ENCODE peak calls at places on chromosomes 2 and 18, in nine cellular contexts. R, W, S, Y, T, M, V, X and K are unnamed samples. For H3K27me3, the result is how much of the 10 kb centered on the place peaks cover.

GRCh38 chr18:11925800-11926481 is 17.8 kb upstream of the MPPE1 start:
- DNase-seq in R (no peak), W (no peak), S (no peak), Y (no peak), T (no peak), M (no peak), V (no peak), X (no peak), K (no peak)

GRCh38 chr18:58955738-58956137 is 91.1 kb downstream of the ZNF532 start:
- DNase-seq in R (no peak), W (no peak), S (no peak), Y (no peak), T (no peak), M (no peak), V (no peak), X (no peak), K (no peak)

GRCh38 chr2:30956995-30957394 is 149.7 kb upstream of the CAPN13 start:
- DNase-seq in R (no peak), W (no peak), S (no peak), Y (no peak), T (no peak), M (peak), V (no peak), X (no peak), K (no peak)

GRCh38 chr2:234982096-234982834 is 30.4 kb downstream of the SH3BP4 start:
- DNase-seq in R (no peak), W (no peak), S (no peak), Y (no peak), T (no peak), M (no peak), V (no peak), X (no peak), K (no peak)

GRCh38 chr2:120834206-120834605 is 98.5 kb downstream of the GLI2 start:
- DNase-seq in R (no peak), W (peak), S (no peak), Y (no peak), T (peak), M (peak), V (no peak), X (peak), K (no peak)

GRCh38 chr2:128304715-128305554 is 13.7 kb downstream of the HS6ST1 start:
- DNase-seq in R (peak), W (peak), S (peak), Y (peak), T (no peak), M (peak), V (peak), X (peak), K (no peak)

GRCh38 chr2:8822218-8822617 is 15.2 kb downstream of the KIDINS220 start:
- DNase-seq in R (no peak), W (no peak), S (no peak), Y (no peak), T (no peak), M (no peak), V (no peak), X (no peak), K (no peak)

GRCh38 chr18:8688428-8688827 is 16.9 kb upstream of the MTCL1 start:
- DNase-seq in R (no peak), W (no peak), S (no peak), Y (no peak), T (no peak), M (no peak), V (no peak), X (no peak), K (no peak)

GRCh38 chr18:73487956-73488355 is 620.2 kb upstream of the NETO1 start:
- DNase-seq in R (no peak), W (no peak), S (no peak), Y (no peak), T (no peak), M (no peak), V (no peak), X (no peak), K (no peak)

GRCh38 chr2:232315049-232315922 is 63.3 kb upstream of the ALPP start:
- DNase-seq in R (no peak), W (peak), S (peak), Y (peak), T (peak), M (peak), V (no peak), X (peak), K (peak)

GRCh38 chr2:191041418-191042161 is 27.6 kb upstream of the STAT1 start:
- DNase-seq in R (no peak), W (no peak), S (no peak), Y (no peak), T (no peak), M (no peak), V (no peak), X (peak), K (no peak)

GRCh38 chr2:99297990-99298389 is 3.0 kb downstream of the LYG1 start:
- DNase-seq in R (no peak), W (no peak), S (no peak), Y (no peak), T (no peak), M (no peak), V (no peak), X (no peak), K (no peak)

GRCh38 chr18:43049021-43049420 is 66.5 kb downstream of the RIT2 start:
- DNase-seq in R (no peak), W (no peak), S (no peak), Y (no peak), T (no peak), M (no peak), V (no peak), X (no peak), K (no peak)

GRCh38 chr2:195477248-195477995 is 179.6 kb upstream of the SLC39A10 start:
- DNase-seq in R (no peak), W (no peak), S (no peak), Y (no peak), T (no peak), M (no peak), V (no peak), X (no peak), K (no peak)

GRCh38 chr2:176099159-176099736 is 347 bp upstream of the HOXD12 start:
- DNase-seq in R (no peak), W (peak), S (no peak), Y (no peak), T (no peak), M (no peak), V (no peak), X (no peak), K (no peak)

GRCh38 chr2:237694423-237695194 is 67.2 kb downstream of the LRRFIP1 start:
- DNase-seq in R (no peak), W (peak), S (no peak), Y (no peak), T (no peak), M (peak), V (no peak), X (peak), K (no peak)

GRCh38 chr2:210593166-210593565 is 36.8 kb downstream of the CPS1 start:
- DNase-seq in R (no peak), W (no peak), S (no peak), Y (no peak), T (no peak), M (no peak), V (no peak), X (no peak), K (no peak)

GRCh38 chr2:21161122-21161521 is 37.4 kb downstream of the TDRD15 start:
- DNase-seq in R (no peak), W (no peak), S (no peak), Y (no peak), T (no peak), M (no peak), V (no peak), X (peak), K (no peak)

GRCh38 chr2:172431428-172431827 is 4.0 kb downstream of the ITGA6 start:
- DNase-seq in R (no peak), W (no peak), S (peak), Y (no peak), T (no peak), M (no peak), V (no peak), X (peak), K (no peak)

GRCh38 chr2:14094592-14094991 is 537.9 kb upstream of the LRATD1 start:
- DNase-seq in R (no peak), W (no peak), S (no peak), Y (no peak), T (no peak), M (no peak), V (no peak), X (no peak), K (no peak)

GRCh38 chr2:128305555-128306080 is 13.1 kb downstream of the HS6ST1 start:
- DNase-seq in R (no peak), W (peak), S (no peak), Y (no peak), T (no peak), M (peak), V (peak), X (peak), K (no peak)

GRCh38 chr2:187050409-187050998 is 201.5 kb upstream of the ZSWIM2 start:
- DNase-seq in R (no peak), W (no peak), S (no peak), Y (no peak), T (no peak), M (no peak), V (no peak), X (no peak), K (no peak)

GRCh38 chr2:129318581-129319421 is 660.7 kb upstream of the RAB6C start:
- DNase-seq in R (no peak), W (no peak), S (no peak), Y (no peak), T (no peak), M (no peak), V (no peak), X (no peak), K (no peak)

GRCh38 chr2:54671875-54672586 is 51.4 kb upstream of the EML6 start:
- DNase-seq in R (no peak), W (no peak), S (no peak), Y (no peak), T (no peak), M (no peak), V (no peak), X (no peak), K (no peak)

GRCh38 chr2:71619230-71619741 is 165.9 kb downstream of the DYSF start:
- DNase-seq in R (no peak), W (peak), S (peak), Y (peak), T (no peak), M (no peak), V (no peak), X (no peak), K (no peak)

GRCh38 chr2:24702800-24703199 is 90.4 kb downstream of the PTRHD1 start:
- DNase-seq in R (no peak), W (no peak), S (no peak), Y (no peak), T (no peak), M (no peak), V (no peak), X (no peak), K (no peak)

GRCh38 chr2:64685430-64685829 is 31.7 kb upstream of the SERTAD2 start:
- DNase-seq in R (no peak), W (no peak), S (no peak), Y (no peak), T (no peak), M (no peak), V (no peak), X (no peak), K (no peak)

GRCh38 chr2:145170787-145171186 is 650.9 kb upstream of the ZEB2 start:
- DNase-seq in R (no peak), W (no peak), S (no peak), Y (no peak), T (no peak), M (no peak), V (no peak), X (no peak), K (no peak)

GRCh38 chr18:48775372-48776160 is 175.2 kb downstream of the SMAD7 start:
- DNase-seq in R (no peak), W (no peak), S (no peak), Y (no peak), T (no peak), M (no peak), V (no peak), X (no peak), K (no peak)

GRCh38 chr18:66682855-66683322 is 79.0 kb upstream of the CDH19 start:
- DNase-seq in R (no peak), W (no peak), S (peak), Y (no peak), T (peak), M (no peak), V (peak), X (no peak), K (no peak)

GRCh38 chr2:1606421-1607235 is 137.7 kb downstream of the PXDN start:
- DNase-seq in R (no peak), W (no peak), S (no peak), Y (no peak), T (no peak), M (no peak), V (no peak), X (no peak), K (no peak)

GRCh38 chr2:7449287-7449686 is 532.1 kb downstream of the RNF144A start:
- DNase-seq in R (no peak), W (no peak), S (no peak), Y (no peak), T (no peak), M (no peak), V (no peak), X (no peak), K (no peak)

GRCh38 chr2:186575302-186575701 is 14.6 kb upstream of the ITGAV start:
- DNase-seq in R (no peak), W (no peak), S (peak), Y (no peak), T (no peak), M (no peak), V (peak), X (no peak), K (no peak)

GRCh38 chr2:20590704-20591515 is 60.0 kb downstream of the HS1BP3 start:
- DNase-seq in R (peak), W (peak), S (peak), Y (no peak), T (peak), M (peak), V (no peak), X (peak), K (peak)

GRCh38 chr2:1717129-1717528 is 27.2 kb downstream of the PXDN start:
- DNase-seq in R (peak), W (peak), S (peak), Y (peak), T (no peak), M (no peak), V (no peak), X (no peak), K (no peak)

GRCh38 chr2:163943403-163944356 is 207.9 kb upstream of the FIGN start:
- DNase-seq in R (no peak), W (no peak), S (no peak), Y (no peak), T (no peak), M (no peak), V (no peak), X (no peak), K (no peak)

GRCh38 chr2:44170337-44170736 is 1.7 kb downstream of the PPM1B start:
- DNase-seq in R (no peak), W (no peak), S (no peak), Y (no peak), T (no peak), M (no peak), V (no peak), X (no peak), K (no peak)
- H3K27ac ChIP-seq in R (peak), W (peak), S (peak), Y (peak), T (peak), M (peak), V (peak), X (peak), K (no peak)

DNA sequence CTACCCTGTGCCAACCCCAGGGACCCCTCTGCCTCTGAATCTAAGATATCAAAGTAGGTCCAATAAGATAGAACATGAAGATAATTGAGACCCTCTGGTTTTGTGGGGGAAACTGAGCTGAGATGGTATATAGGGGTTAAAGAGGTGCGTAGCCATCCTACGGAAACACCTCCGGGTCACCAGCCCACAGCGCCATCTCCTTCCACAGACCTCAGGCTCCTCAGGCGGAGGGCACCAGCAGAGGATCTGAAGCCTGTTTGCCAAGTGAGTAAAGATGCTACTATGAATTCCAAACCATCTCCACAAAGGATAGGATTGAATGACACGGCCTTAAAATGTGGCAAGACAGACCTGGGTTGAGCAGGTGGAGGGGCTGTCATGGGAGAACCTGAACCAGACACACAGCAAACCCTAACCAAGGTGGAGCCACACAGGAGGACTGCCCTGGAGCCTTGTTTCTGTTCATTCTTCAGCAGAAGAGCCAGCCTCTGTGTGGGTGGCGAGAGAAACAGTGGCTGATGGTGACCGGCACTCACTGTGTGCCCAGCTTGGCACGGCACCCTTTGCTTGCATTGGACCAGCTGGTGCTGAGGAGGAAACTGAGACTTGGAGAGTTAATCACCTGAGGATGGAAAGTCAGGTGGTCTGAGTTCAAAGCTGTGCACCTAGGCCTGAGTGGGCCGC is 10.2 kb downstream of the GBX2 start:
- DNase-seq in R (no peak), W (no peak), S (no peak), Y (no peak), T (no peak), M (peak), V (no peak), X (peak), K (no peak)
- H3K27me3 ChIP-seq in R (under half), W (under half), S (half or more), Y (under half), T (half or more), M (half or more), V (half or more), X (under half), K (half or more)

GRCh38 chr18:5972298-5972697 is 77.0 kb upstream of the TMEM200C start:
- DNase-seq in R (no peak), W (no peak), S (peak), Y (no peak), T (no peak), M (no peak), V (no peak), X (no peak), K (no peak)

GRCh38 chr18:5974696-5975095 is 79.4 kb upstream of the TMEM200C start:
- DNase-seq in R (no peak), W (no peak), S (no peak), Y (no peak), T (no peak), M (no peak), V (no peak), X (no peak), K (no peak)

GRCh38 chr18:5977022-5977421 is 81.7 kb upstream of the TMEM200C start:
- DNase-seq in R (no peak), W (no peak), S (no peak), Y (no peak), T (no peak), M (no peak), V (no peak), X (no peak), K (no peak)

GRCh38 chr18:5973079-5973478 is 77.8 kb upstream of the TMEM200C start:
- DNase-seq in R (no peak), W (no peak), S (no peak), Y (no peak), T (no peak), M (no peak), V (no peak), X (no peak), K (no peak)

DNA sequence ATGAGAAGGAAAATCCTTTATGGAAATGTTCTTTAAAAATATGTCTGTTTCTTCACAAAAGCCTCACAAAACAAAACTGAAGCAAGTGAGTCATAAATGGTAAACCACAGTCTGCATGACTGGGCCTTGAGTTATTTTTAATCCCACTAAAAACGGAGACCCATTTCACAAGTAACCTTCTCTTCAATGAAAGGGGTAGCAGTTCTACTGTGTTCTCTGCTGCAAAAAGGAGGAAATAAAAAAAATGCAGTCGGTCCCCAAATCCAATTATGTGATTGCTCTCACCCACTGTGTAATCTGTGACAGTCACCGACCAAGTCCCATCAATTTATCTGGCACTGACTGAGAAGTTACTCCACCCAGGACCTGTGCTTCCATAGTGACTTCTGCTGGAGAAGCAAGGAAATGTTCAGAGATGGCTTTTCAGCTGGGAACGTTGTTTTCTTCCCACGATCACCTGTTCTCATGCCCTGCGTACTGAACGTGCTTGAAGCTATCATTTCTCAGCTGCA is 79.8 kb upstream of the TMEM200C start:
- DNase-seq in R (no peak), W (no peak), S (no peak), Y (no peak), T (no peak), M (no peak), V (no peak), X (no peak), K (no peak)
- TF ChIP-seq CTCF in R (no peak), W (no peak), S (no peak), Y (no peak), T (no peak), M (no peak), V (no peak), X (no peak), K (no peak)

DNA sequence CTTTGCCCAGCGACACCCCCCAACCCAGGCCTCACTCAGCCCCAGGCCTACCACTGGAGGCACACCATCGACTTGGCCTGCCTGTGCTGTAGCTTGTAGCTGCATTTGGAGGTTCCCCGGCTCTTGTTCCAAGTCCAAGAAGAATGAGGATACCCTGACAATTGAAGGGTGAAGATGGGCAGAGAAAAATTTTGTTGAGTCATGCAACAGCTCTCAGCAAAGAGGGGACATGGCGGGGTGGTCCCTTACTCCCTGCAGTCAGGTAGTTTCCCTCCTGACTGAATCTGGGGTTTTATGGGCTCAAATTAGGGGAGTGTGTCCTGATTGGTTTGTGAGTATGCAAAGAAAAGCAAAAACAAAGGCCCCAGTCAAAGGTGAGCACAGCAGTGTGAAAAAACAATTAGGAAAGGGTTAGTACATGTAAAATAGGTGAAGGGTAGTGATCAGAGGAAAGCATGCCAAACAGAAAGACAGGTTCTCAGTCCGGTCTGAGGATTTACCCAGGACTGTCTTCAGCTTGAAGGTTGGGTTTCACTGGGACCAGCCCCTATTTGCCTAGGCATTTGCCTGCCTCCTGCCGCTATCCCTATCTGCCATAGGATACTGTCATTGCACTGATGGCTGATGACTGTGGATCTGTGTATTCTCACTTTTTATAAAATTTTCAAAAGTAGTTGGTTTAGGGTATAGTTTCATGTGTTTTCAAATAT is 316.4 kb upstream of the RND3 start:
- DNase-seq in R (no peak), W (no peak), S (no peak), Y (no peak), T (no peak), M (no peak), V (no peak), X (no peak), K (no peak)
- H3K27ac ChIP-seq in R (no peak), W (no peak), S (no peak), Y (no peak), T (no peak), M (no peak), V (no peak), X (no peak), K (no peak)

GRCh38 chr2:26951246-26951645 is 19.2 kb upstream of the MAPRE3 start:
- DNase-seq in R (no peak), W (no peak), S (no peak), Y (no peak), T (no peak), M (no peak), V (no peak), X (no peak), K (no peak)
- H3K27me3 ChIP-seq in R (under half), W (under half), S (under half), Y (under half), T (under half), M (half or more), V (under half), X (under half), K (under half)